ENCODE peak calls at places on chromosomes 11 and 22, in four cellular contexts. S is GM12878, P is K562, R is GM12892. X is an unnamed sample.

GRCh38 chr22:49960967-49961600 is 512 bp downstream of the PIM3 start:
- DNase-seq in R (no peak), P (peak; percentile 57), S (no peak), X (no peak)

GRCh38 chr11:12696911-12697581 is 22.8 kb downstream of the TEAD1 start:
- DNase-seq in R (no peak), S (no peak), P (no peak), X (no peak)

GRCh38 chr22:38881464-38881871 is 9.5 kb upstream of the CBX6 start:
- DNase-seq in S (no peak), R (no peak), P (no peak), X (no peak)

GRCh38 chr22:39259698-39260097 is 14.9 kb upstream of the PDGFB start:
- DNase-seq in R (no peak), S (no peak), P (no peak), X (no peak)

GRCh38 chr11:70493891-70494290 is 95.6 kb downstream of the CTTN start:
- DNase-seq in P (no peak), S (no peak), R (no peak), X (no peak)

GRCh38 chr11:122199661-122200060 is 83.6 kb upstream of the BLID start:
- DNase-seq in R (no peak), P (no peak), S (no peak), X (no peak)

GRCh38 chr22:35914665-35915476 is 113.8 kb downstream of the RBFOX2 start:
- DNase-seq in S (no peak), P (peak; percentile 76), R (no peak), X (no peak)

GRCh38 chr11:67640021-67640757 is 626 bp upstream of the TBX10 start:
- DNase-seq in R (peak; percentile 77), P (peak; percentile 80), S (no peak), X (no peak)

GRCh38 chr11:100670140-100670539 is 16.9 kb upstream of the ARHGAP42 start:
- DNase-seq in R (no peak), P (no peak), S (no peak), X (no peak)

GRCh38 chr11:69259072-69259471 is 34.9 kb upstream of the MYEOV start:
- DNase-seq in S (no peak), P (no peak), R (no peak), X (no peak)

DNA sequence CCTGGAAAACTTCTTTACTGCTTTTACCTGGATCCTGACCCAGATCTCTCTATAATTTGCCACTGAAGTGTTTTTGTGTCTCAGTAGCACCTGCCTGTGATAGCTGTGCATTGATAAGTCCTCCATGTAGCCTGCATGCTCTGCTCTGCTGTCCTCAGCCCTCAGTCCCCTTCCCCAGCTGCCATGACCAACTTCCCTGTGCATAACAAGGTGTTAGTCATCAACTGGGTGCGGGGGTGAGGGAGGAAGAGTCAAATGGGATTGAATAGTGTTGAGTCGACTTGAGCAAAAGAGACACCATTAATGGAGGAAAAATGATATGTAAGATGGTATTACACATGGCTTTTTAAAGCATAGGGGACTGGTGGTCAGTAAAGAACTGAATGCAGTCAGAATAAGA is 92.2 kb upstream of the PLET1 start:
- DNase-seq in P (peak; percentile 12), S (no peak), R (no peak), X (no peak)
- TF ChIP-seq TAF1 in P (no peak), S (no peak), R (no peak), X (no peak)

GRCh38 chr11:16186680-16187079 is 169.7 kb downstream of the SOX6 start:
- DNase-seq in R (no peak), S (no peak), P (no peak), X (no peak)
- TF ChIP-seq POLR2A in R (no peak), S (no peak), P (no peak), X (no peak)

DNA sequence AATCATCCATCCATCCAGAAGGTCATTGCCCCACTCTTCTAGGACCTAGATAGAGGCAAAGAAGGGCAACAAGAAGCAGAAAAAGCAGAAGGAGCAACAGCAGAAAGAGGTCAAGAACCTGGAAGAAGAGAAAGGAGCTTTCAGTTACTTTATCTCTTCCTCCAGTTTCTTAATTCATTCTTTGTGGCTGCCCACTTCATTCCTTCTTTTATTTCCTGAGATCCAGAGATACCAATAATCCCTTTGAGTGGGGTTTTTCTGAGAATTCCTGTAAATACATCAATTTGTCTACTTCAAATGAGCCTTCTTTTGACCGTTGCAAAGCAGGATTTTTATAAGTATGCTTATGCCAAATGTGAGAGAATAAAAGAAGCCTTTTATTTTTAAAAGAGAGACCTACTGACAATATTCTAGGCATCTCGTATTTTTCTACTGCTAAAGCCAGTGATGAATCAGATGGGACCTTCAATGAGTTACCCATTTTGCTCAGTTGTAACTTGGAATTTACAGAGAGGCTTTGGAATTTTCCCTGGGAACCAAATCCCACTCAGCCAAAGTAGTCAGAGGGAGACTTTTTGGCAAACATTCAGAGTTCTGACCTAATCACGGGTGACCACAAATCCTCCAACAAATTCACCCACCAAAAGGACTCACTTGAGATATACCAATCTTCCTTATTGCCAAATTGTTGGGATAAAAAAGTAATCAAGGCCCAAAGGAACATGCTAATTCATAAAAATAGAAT is 54.9 kb downstream of the ZC3H12C start:
- DNase-seq in R (no peak), S (no peak), P (no peak), X (no peak)
- TF ChIP-seq TAF1 in R (no peak), S (no peak), P (no peak), X (no peak)

GRCh38 chr11:76781861-76782500 is 1.2 kb upstream of the TSKU start:
- DNase-seq in P (no peak), S (no peak), R (no peak), X (no peak)

GRCh38 chr11:76783294-76783900 is at the start of gene TSKU:
- DNase-seq in P (peak; percentile 45), R (no peak), S (no peak), X (peak; percentile 70)

GRCh38 chr11:76782526-76783293 is 446 bp upstream of the TSKU start:
- DNase-seq in R (peak; percentile 48), P (peak; percentile 95), S (no peak), X (no peak)

GRCh38 chr11:76778874-76779273 is 4.3 kb upstream of the TSKU start:
- DNase-seq in R (no peak), S (no peak), P (no peak), X (no peak)

GRCh38 chr11:76781046-76781801 is 1.9 kb upstream of the TSKU start:
- DNase-seq in R (no peak), S (no peak), P (no peak), X (no peak)
- TF ChIP-seq POLR2A in R (no peak), S (no peak), P (no peak), X (no peak)

X was measured in GM12891.